ENCODE peak calls at places on chromosomes 7 and 10, in ten cellular contexts. K is choroid plexus epithelial cell; G is SK-N-SH; N is GM10248; I is retinal pigment epithelial cell; L is Ammon's horn; V is activated CD4-positive, alpha-beta T cell treated with anti-CD3 and anti-CD28 coated beads for 1 hour; U is activated T-cell treated with anti-CD3 and anti-CD28 coated beads for 1 hour; Z is hypothalamus; W is GM23338. B is an unnamed sample.

GRCh38 chr10:94292448-94293118 is 70.2 kb downstream of the NOC3L start:
- DNase-seq in U (no peak), G (no peak), V (no peak), K (peak), W (no peak), I (no peak), Z (no peak), N (no peak), L (peak), B (no peak)

GRCh38 chr10:121813211-121813812 is 114.5 kb downstream of the ATE1 start:
- DNase-seq in K (peak), U (no peak), V (no peak), N (no peak), Z (no peak), G (no peak), W (no peak), I (no peak), L (no peak), B (no peak)

GRCh38 chr7:24812313-24812945 is 55.2 kb upstream of the GSDME start:
- DNase-seq in Z (peak), V (peak), L (peak), N (peak), U (peak), G (peak), W (peak), K (peak), I (no peak), B (no peak)

GRCh38 chr7:106947244-106947728 is 82.2 kb downstream of the PIK3CG start:
- DNase-seq in L (peak), N (peak), K (peak), Z (no peak), U (no peak), I (peak), W (peak), V (no peak), G (peak), B (peak)

GRCh38 chr10:28842321-28842720 is 165.0 kb downstream of the BAMBI start:
- DNase-seq in L (no peak), N (no peak), Z (no peak), U (no peak), G (no peak), I (peak), W (no peak), V (no peak), K (peak), B (peak)

GRCh38 chr7:134690016-134690415 is 43.4 kb downstream of the BPGM start:
- DNase-seq in G (peak), L (peak), Z (no peak), I (no peak), N (peak), W (no peak), V (no peak), U (no peak), K (peak), B (no peak)

GRCh38 chr10:51397695-51398094 is 301.7 kb downstream of the CSTF2T start:
- DNase-seq in G (no peak), K (peak), Z (no peak), W (no peak), L (peak), N (no peak), U (no peak), V (no peak), I (peak), B (peak)

GRCh38 chr10:86918022-86918471 is 39.4 kb downstream of the MMRN2 start:
- DNase-seq in U (no peak), W (no peak), V (no peak), N (no peak), I (peak), G (no peak), L (no peak), Z (no peak), K (peak), B (no peak)

GRCh38 chr7:112137141-112138101 is 68.8 kb downstream of the DOCK4 start:
- DNase-seq in L (no peak), I (no peak), N (no peak), Z (no peak), V (no peak), K (peak), G (no peak), W (peak), U (no peak), B (no peak)

GRCh38 chr10:109203616-109204375 is 719.5 kb downstream of the XPNPEP1 start:
- DNase-seq in G (peak), W (no peak), Z (no peak), L (no peak), N (no peak), K (no peak), V (no peak), U (no peak), I (peak), B (no peak)

GRCh38 chr7:5429253-5429856 is 5.7 kb upstream of the TNRC18 start:
- DNase-seq in V (no peak), U (no peak), Z (no peak), I (no peak), G (no peak), W (peak), L (no peak), K (peak), N (no peak), B (no peak)

GRCh38 chr10:93097386-93097785 is 23.7 kb downstream of the CYP26A1 start:
- DNase-seq in I (no peak), U (no peak), W (no peak), Z (no peak), G (no peak), V (no peak), N (no peak), K (no peak), L (no peak), B (no peak)

GRCh38 chr7:10138087-10138854 is 835.4 kb upstream of the PHF14 start:
- DNase-seq in U (no peak), G (no peak), K (no peak), Z (no peak), V (no peak), L (no peak), I (no peak), W (no peak), N (no peak), B (no peak)

GRCh38 chr7:115013887-115014286 is 92.0 kb downstream of the MDFIC start:
- DNase-seq in V (no peak), L (no peak), G (no peak), I (no peak), Z (no peak), N (no peak), K (peak), W (no peak), U (no peak), B (no peak)

B was measured in BJ.